ENCODE peak calls at places on chromosomes 1 and 21, in ten cellular contexts. D is breast epithelium, H is HCT116, Y is fibroblast of lung, N is thyroid gland, Q is right lobe of liver, B is RWPE2, J is uterus, P is ovary, C is tibial nerve. O is an unnamed sample. For H3K36me3, the result is how much of the 10 kb centered on the place peaks cover.

GRCh38 chr1:50348449-50349241 is 74.6 kb downstream of the DMRTA2 start:
- DNase-seq in B (no peak), D (peak), N (peak), H (peak), J (peak), P (peak), Y (peak), C (no peak), Q (no peak), O (no peak)

GRCh38 chr1:67537647-67538018 is 107.4 kb upstream of the SERBP1 start:
- DNase-seq in P (no peak), C (no peak), N (peak), Y (no peak), H (no peak), B (no peak), Q (no peak), J (no peak), D (no peak), O (no peak)

GRCh38 chr21:15421521-15421920 is 308.3 kb upstream of the USP25 start:
- DNase-seq in Q (no peak), H (no peak), Y (no peak), B (no peak), N (no peak), J (no peak), P (no peak), C (no peak), D (no peak), O (no peak)

GRCh38 chr1:225940385-225941151 is 452 bp downstream of the LEFTY2 start:
- DNase-seq in B (no peak), Y (no peak), N (no peak), D (no peak), H (no peak), J (no peak), P (peak), C (no peak), Q (no peak), O (no peak)

GRCh38 chr1:167683226-167683625 is 38.6 kb upstream of the MPZL1 start:
- DNase-seq in B (no peak), J (no peak), N (no peak), C (no peak), Y (no peak), D (no peak), P (no peak), H (no peak), Q (no peak), O (no peak)

GRCh38 chr1:53500184-53501064 is 41.2 kb downstream of the DMRTB1 start:
- DNase-seq in D (no peak), Q (no peak), N (no peak), P (no peak), H (no peak), Y (no peak), J (no peak), C (no peak), B (no peak), O (no peak)

GRCh38 chr1:19205403-19205802 is 4.7 kb downstream of the UBR4 start:
- DNase-seq in C (no peak), B (no peak), H (no peak), D (no peak), N (no peak), Y (no peak), Q (no peak), J (no peak), P (no peak), O (no peak)

GRCh38 chr1:22665752-22666151 is 12.7 kb downstream of the C1QB start:
- DNase-seq in D (no peak), P (peak), C (no peak), H (peak), Q (no peak), J (no peak), N (peak), B (no peak), Y (peak), O (no peak)

GRCh38 chr1:17046043-17046657 is 7.7 kb downstream of the SDHB start:
- DNase-seq in Y (peak), D (no peak), C (no peak), N (no peak), B (no peak), H (peak), J (no peak), P (no peak), Q (no peak), O (peak)

GRCh38 chr1:4062560-4062959 is 162.5 kb upstream of the C1orf174 start:
- DNase-seq in B (no peak), N (no peak), D (no peak), P (no peak), Q (peak), C (no peak), Y (no peak), J (no peak), H (no peak), O (no peak)

GRCh38 chr1:117932576-117932975 is 3.0 kb downstream of the WDR3 start:
- DNase-seq in Y (no peak), N (no peak), D (no peak), J (no peak), P (no peak), Q (no peak), C (no peak), B (no peak), H (no peak), O (no peak)

GRCh38 chr1:171434717-171435346 is 50.5 kb upstream of the PRRC2C start:
- DNase-seq in H (no peak), C (no peak), J (peak), Y (peak), N (no peak), D (no peak), P (no peak), B (no peak), Q (no peak), O (peak)

GRCh38 chr1:155479205-155479604 is 83.4 kb downstream of the ASH1L start:
- DNase-seq in Q (no peak), Y (peak), B (no peak), H (no peak), N (no peak), C (no peak), J (no peak), D (no peak), P (no peak), O (no peak)
- H3K36me3 ChIP-seq in Q (under half), Y (under half), B (under half), H (under half), N (under half), C (under half), J (under half), D (under half), P (under half), O (half or more)

GRCh38 chr1:40034869-40035268 is 5.7 kb upstream of the CAP1 start:
- DNase-seq in C (no peak), Q (no peak), D (no peak), J (no peak), B (no peak), N (no peak), Y (no peak), P (no peak), H (no peak), O (no peak)

GRCh38 chr1:40032240-40032891 is 8.2 kb upstream of the CAP1 start:
- DNase-seq in J (peak), H (peak), Y (peak), N (peak), C (no peak), B (no peak), Q (no peak), P (no peak), D (peak), O (peak)

GRCh38 chr1:40029608-40030007 is 10.9 kb upstream of the CAP1 start:
- DNase-seq in Q (no peak), B (no peak), H (no peak), N (no peak), J (no peak), Y (no peak), C (no peak), D (no peak), P (no peak), O (no peak)

GRCh38 chr1:40027647-40028046 is 12.9 kb upstream of the CAP1 start:
- DNase-seq in P (no peak), J (no peak), N (no peak), C (no peak), H (no peak), Q (no peak), B (no peak), D (no peak), Y (no peak), O (no peak)

GRCh38 chr1:40030528-40031135 is 9.9 kb upstream of the CAP1 start:
- DNase-seq in J (no peak), Y (peak), H (no peak), B (no peak), N (no peak), P (no peak), Q (no peak), D (peak), C (no peak), O (peak)
- H3K27ac ChIP-seq in J (no peak), Y (no peak), H (no peak), B (peak), N (no peak), P (no peak), Q (no peak), D (peak), C (peak), O (peak)

GRCh38 chr1:36251794-36252481 is 27.7 kb downstream of the THRAP3 start:
- DNase-seq in H (no peak), P (no peak), C (no peak), N (no peak), D (no peak), Y (peak), B (no peak), J (no peak), Q (peak), O (no peak)

GRCh38 chr1:36253463-36253862 is 29.2 kb downstream of the THRAP3 start:
- DNase-seq in Y (peak), H (no peak), B (no peak), N (no peak), D (no peak), C (no peak), P (no peak), Q (no peak), J (no peak), O (no peak)

GRCh38 chr1:36248250-36248894 is 24.1 kb downstream of the THRAP3 start:
- DNase-seq in Y (peak), P (peak), H (peak), Q (peak), C (no peak), N (no peak), B (peak), J (peak), D (peak), O (peak)

DNA sequence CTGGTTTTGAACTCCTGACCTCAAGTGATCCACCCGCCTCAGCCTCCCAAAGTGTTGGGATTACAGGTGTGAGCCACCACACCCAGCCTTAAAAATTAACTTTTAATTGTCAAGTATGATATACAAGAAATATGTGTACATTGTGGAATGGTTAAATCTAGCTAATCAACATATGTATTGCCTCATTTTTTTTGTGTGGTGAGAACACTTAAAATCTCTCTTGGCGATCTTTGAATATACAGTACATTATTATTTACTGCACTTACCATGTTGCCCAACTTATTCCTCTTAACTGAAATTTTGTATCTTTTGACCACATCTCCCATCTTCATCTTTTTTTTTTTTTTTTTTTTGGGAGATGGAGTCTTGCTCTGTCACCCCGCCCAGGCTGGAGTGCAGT is 23.3 kb downstream of the THRAP3 start:
- DNase-seq in P (no peak), C (no peak), B (no peak), D (no peak), N (no peak), J (no peak), Y (no peak), Q (no peak), H (no peak), O (no peak)
- H3K36me3 ChIP-seq in P (under half), C (under half), B (under half), D (under half), N (under half), J (under half), Y (under half), Q (under half), H (under half), O (under half)

GRCh38 chr1:232352956-232353355 is 277.0 kb downstream of the SIPA1L2 start:
- DNase-seq in B (no peak), N (no peak), J (no peak), P (no peak), C (no peak), Q (no peak), D (no peak), Y (no peak), H (no peak), O (no peak)
- H3K27ac ChIP-seq in B (no peak), N (no peak), J (no peak), P (no peak), C (no peak), Q (no peak), D (no peak), Y (no peak), H (no peak), O (no peak)

DNA sequence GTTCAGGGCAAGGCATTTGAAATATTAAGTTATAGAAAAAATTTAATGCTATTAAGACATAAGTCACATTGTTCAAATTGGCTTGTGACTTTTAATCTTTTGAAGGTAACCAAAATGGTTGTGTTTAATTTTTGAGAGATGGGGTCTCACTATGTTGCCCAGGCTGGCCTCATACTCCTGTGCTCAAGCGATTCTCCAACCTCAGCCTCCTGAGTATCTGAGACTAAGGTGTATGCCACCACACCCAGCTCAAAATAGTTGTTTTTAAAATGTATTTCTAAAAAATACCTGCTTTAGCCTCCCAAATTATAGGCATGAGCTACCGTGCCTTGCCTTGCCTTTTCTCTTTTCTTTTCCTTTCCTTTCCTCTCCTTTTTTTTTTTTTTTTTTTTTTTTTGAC is 26.0 kb upstream of the CHAF1B start:
- DNase-seq in H (no peak), D (no peak), C (no peak), B (no peak), P (no peak), Q (no peak), J (no peak), N (no peak), Y (no peak), O (no peak)
- H3K36me3 ChIP-seq in H (under half), D (under half), C (half or more), B (half or more), P (under half), Q (under half), J (under half), N (under half), Y (under half), O (half or more)

GRCh38 chr21:21268061-21268471 is 269.9 kb downstream of the NCAM2 start:
- DNase-seq in Y (no peak), J (no peak), N (peak), H (no peak), B (no peak), C (no peak), D (no peak), Q (no peak), P (no peak), O (no peak)

GRCh38 chr21:21268885-21269284 is 270.7 kb downstream of the NCAM2 start:
- DNase-seq in N (no peak), D (no peak), J (no peak), C (no peak), Y (no peak), P (no peak), Q (no peak), B (no peak), H (no peak), O (no peak)
- H3K27ac ChIP-seq in N (no peak), D (no peak), J (no peak), C (no peak), Y (no peak), P (no peak), Q (no peak), B (no peak), H (no peak), O (no peak)

GRCh38 chr1:244862354-244862698 is 2.0 kb downstream of the HNRNPU start:
- DNase-seq in Y (no peak), N (no peak), H (no peak), J (no peak), B (no peak), Q (no peak), D (no peak), P (no peak), C (no peak), O (no peak)

GRCh38 chr1:244861683-244862082 is 2.7 kb downstream of the HNRNPU start:
- DNase-seq in D (no peak), Q (no peak), B (no peak), J (no peak), H (no peak), C (no peak), Y (peak), P (no peak), N (no peak), O (no peak)

GRCh38 chr1:244864253-244865027 is at the start of gene HNRNPU:
- DNase-seq in P (peak), N (peak), H (peak), C (peak), D (peak), Q (peak), B (peak), Y (peak), J (peak), O (peak)

GRCh38 chr1:244863491-244864252 is 671 bp downstream of the HNRNPU start:
- DNase-seq in D (peak), Y (no peak), P (peak), J (no peak), C (peak), Q (peak), B (peak), N (peak), H (no peak), O (peak)

GRCh38 chr1:244862699-244863490 is 1.4 kb downstream of the HNRNPU start:
- DNase-seq in Q (peak), N (peak), P (peak), D (peak), H (peak), C (peak), Y (peak), J (peak), B (peak), O (peak)
- H3K36me3 ChIP-seq in Q (under half), N (under half), P (under half), D (under half), H (under half), C (under half), Y (under half), J (under half), B (half or more), O (half or more)

GRCh38 chr1:60922304-60922703 is 160.1 kb upstream of the NFIA start:
- DNase-seq in H (no peak), D (peak), P (no peak), Q (no peak), C (peak), N (peak), Y (peak), J (peak), B (no peak), O (no peak)
- H3K27ac ChIP-seq in H (no peak), D (peak), P (no peak), Q (no peak), C (peak), N (no peak), Y (no peak), J (no peak), B (no peak), O (no peak)

GRCh38 chr1:227767401-227768396 is 32.5 kb downstream of the SNAP47 start:
- DNase-seq in D (no peak), J (no peak), Y (no peak), H (no peak), B (no peak), P (no peak), N (no peak), Q (no peak), C (no peak), O (no peak)
- H3K36me3 ChIP-seq in D (under half), J (under half), Y (under half), H (under half), B (under half), P (under half), N (under half), Q (under half), C (half or more), O (half or more)

DNA sequence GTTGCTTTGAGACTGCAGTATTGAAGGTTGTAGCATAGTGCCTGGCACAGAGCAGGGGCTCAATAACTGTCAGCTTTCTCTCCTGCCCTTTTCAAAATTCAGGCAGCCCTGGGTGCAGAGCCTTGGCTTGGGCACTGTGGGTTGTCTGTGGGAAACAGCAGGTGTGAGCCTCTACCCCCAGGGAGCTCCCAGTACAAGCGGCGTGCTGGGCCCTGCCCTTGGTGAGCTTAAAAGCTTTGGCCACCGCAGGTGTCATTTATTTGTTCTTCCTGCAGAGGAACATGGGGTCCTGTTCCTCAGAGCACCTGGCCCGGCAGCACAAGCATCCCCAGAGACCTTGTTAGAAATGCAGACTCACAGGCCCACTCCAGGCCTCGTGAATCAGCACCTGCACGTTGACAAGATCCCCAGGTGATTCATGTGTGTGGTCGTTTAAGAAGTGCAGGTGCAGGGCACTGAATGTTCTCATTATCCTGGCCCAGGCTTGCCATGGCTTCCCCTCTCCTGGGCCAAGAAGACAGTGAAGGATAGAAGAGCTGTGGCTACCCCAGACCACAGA is 29.9 kb upstream of the IGSF21 start:
- DNase-seq in J (no peak), Q (no peak), D (no peak), N (no peak), P (no peak), H (no peak), B (no peak), Y (no peak), C (no peak), O (no peak)
- H3K27ac ChIP-seq in J (no peak), Q (no peak), D (no peak), N (no peak), P (no peak), H (no peak), B (no peak), Y (no peak), C (no peak), O (no peak)

O was measured in SJSA1.